ENCODE peak calls at places on chromosomes 16 and 17, in five cellular contexts. H is stimulated activated CD4-positive, alpha-beta T cell treated with anti-CD3 and anti-CD28 coated beads, Interleukin-1b, Interleukin-23, amount 100 ng/mL, for 24 hours; R is stimulated activated CD8-positive, alpha-beta memory T cell treated with anti-CD3 and anti-CD28 coated beads, Interleukin-4, amount 100 ng/mL, for 1 hour; Y is mucosa of descending colon; I is lower lobe of right lung. F is an unnamed sample.
A peak's percentile ranks its signal among the peaks of the same experiment; 100 is the strongest.

GRCh38 chr17:59851431-59852375 is 41.0 kb downstream of the TUBD1 start:
- DNase-seq in H (no peak), R (no peak), Y (peak; percentile 63), I (no peak), F (no peak)

GRCh38 chr16:578870-579405 is 9.2 kb downstream of the PIGQ start:
- DNase-seq in H (peak; percentile 33), R (no peak), Y (peak; percentile 87), I (peak; percentile 88), F (peak; percentile 81)

GRCh38 chr17:2178798-2179505 is 124.0 kb downstream of the HIC1 start:
- DNase-seq in H (no peak), R (no peak), Y (peak; percentile 41), I (no peak), F (no peak)

GRCh38 chr17:74987909-74988711 is 678 bp downstream of the CDR2L start:
- DNase-seq in H (no peak), R (no peak), Y (peak; percentile 80), I (peak; percentile 84), F (peak; percentile 26)

GRCh38 chr16:726438-727290 is at the start of the genes CCDC78 and HAGHL:
- DNase-seq in H (peak; percentile 43), R (peak; percentile 28), Y (peak; percentile 78), I (peak; percentile 75), F (peak; percentile 74)

GRCh38 chr17:65918921-65919546 is 272.9 kb downstream of the CEP112 start:
- DNase-seq in H (no peak), R (no peak), Y (no peak), I (no peak), F (no peak)

GRCh38 chr17:31888124-31888523 is 13.4 kb downstream of the UTP6 start:
- DNase-seq in H (no peak), R (no peak), Y (no peak), I (no peak), F (no peak)

GRCh38 chr16:14077918-14078317 is 6.8 kb downstream of the MRTFB start:
- DNase-seq in H (no peak), R (no peak), Y (no peak), I (no peak), F (no peak)

GRCh38 chr17:65243838-65244237 is 106.7 kb downstream of the RGS9 start:
- DNase-seq in H (no peak), R (no peak), Y (no peak), I (no peak), F (peak; percentile 42)

GRCh38 chr17:65230040-65230439 is 92.9 kb downstream of the RGS9 start:
- DNase-seq in H (no peak), R (no peak), Y (no peak), I (no peak), F (peak; percentile 18)

GRCh38 chr17:58338907-58339774 is 10.5 kb upstream of the TSPOAP1 start:
- DNase-seq in H (no peak), R (no peak), Y (peak; percentile 77), I (peak; percentile 81), F (peak; percentile 90)

GRCh38 chr16:57627184-57627871 is 1.1 kb upstream of the ADGRG1 start:
- DNase-seq in H (no peak), R (no peak), Y (peak; percentile 10), I (no peak), F (no peak)